ENCODE peak calls at places on chromosomes 2 and 18, in five cellular contexts. B is tibial artery, X is pancreas, M is BJ, R is Calu3. Y is an unnamed sample.
A peak's percentile ranks its signal among the peaks of the same experiment; 100 is the strongest.

GRCh38 chr18:37135177-37135576 is 306.2 kb downstream of the KIAA1328 start:
- DNase-seq in B (no peak), X (no peak), M (no peak), R (no peak), Y (no peak)

GRCh38 chr2:113150258-113150601 is 22.8 kb downstream of the IL1RN start:
- DNase-seq in B (no peak), X (no peak), M (no peak), R (no peak), Y (no peak)

GRCh38 chr2:240701091-240701735 is 9.5 kb downstream of the AQP12A start:
- DNase-seq in B (peak; percentile 9), X (no peak), M (no peak), R (no peak), Y (no peak)

GRCh38 chr2:218354045-218354444 is 2.6 kb upstream of the CATIP start:
- DNase-seq in B (no peak), X (no peak), M (no peak), R (no peak), Y (no peak)

GRCh38 chr18:47595816-47596501 is 334.5 kb downstream of the SMAD2 start:
- DNase-seq in B (no peak), X (no peak), M (no peak), R (peak; percentile 6), Y (no peak)

GRCh38 chr2:235264512-235264911 is 229.3 kb upstream of the AGAP1 start:
- DNase-seq in B (no peak), X (no peak), M (no peak), R (no peak), Y (no peak)

GRCh38 chr2:181685150-181685688 is 4.9 kb upstream of the NEUROD1 start:
- DNase-seq in B (no peak), X (no peak), M (no peak), R (peak; percentile 12), Y (no peak)

GRCh38 chr18:73189718-73190117 is 321.9 kb upstream of the NETO1 start:
- DNase-seq in B (no peak), X (no peak), M (no peak), R (no peak), Y (no peak)

GRCh38 chr18:55494899-55495298 is 93.1 kb downstream of the TCF4 start:
- DNase-seq in B (no peak), X (no peak), M (no peak), R (no peak), Y (no peak)

GRCh38 chr2:237591021-237591370 is 462 bp upstream of the RAB17 start:
- DNase-seq in B (no peak), X (peak; percentile 89), M (no peak), R (peak; percentile 92), Y (peak; percentile 82)

GRCh38 chr2:29068513-29068912 is 5.8 kb downstream of the PCARE start:
- DNase-seq in B (no peak), X (no peak), M (no peak), R (no peak), Y (no peak)

GRCh38 chr18:45774065-45774521 is 50.1 kb downstream of the SLC14A1 start:
- DNase-seq in B (no peak), X (no peak), M (no peak), R (no peak), Y (no peak)

GRCh38 chr2:143128681-143129580 is at the start of gene ARHGAP15:
- DNase-seq in B (no peak), X (no peak), M (no peak), R (no peak), Y (peak; percentile 28)

GRCh38 chr2:237694423-237695194 is 67.2 kb downstream of the LRRFIP1 start:
- DNase-seq in B (no peak), X (no peak), M (no peak), R (no peak), Y (no peak)

GRCh38 chr18:67410671-67411070 is 105.8 kb downstream of the DSEL start:
- DNase-seq in B (no peak), X (no peak), M (no peak), R (no peak), Y (no peak)

GRCh38 chr2:2148776-2149175 is 182.3 kb downstream of the MYT1L start:
- DNase-seq in B (no peak), X (no peak), M (no peak), R (no peak), Y (no peak)

GRCh38 chr2:104408266-104408665 is 445.6 kb upstream of the POU3F3 start:
- DNase-seq in B (no peak), X (no peak), M (no peak), R (no peak), Y (no peak)

Y was measured in right lobe of liver.